ENCODE peak calls at places on chromosomes 1 and 21, in six cellular contexts. O is MG63, D is pancreas, A is GM23248, T is HFF-Myc, J is retinal pigment epithelial cell. C is an unnamed sample.

GRCh38 chr1:200869753-200870391 is 2.9 kb upstream of the GPR25 start:
- DNase-seq in O (no peak), D (no peak), A (no peak), T (no peak), J (no peak), C (no peak)

GRCh38 chr1:229947968-229948367 is 119.1 kb upstream of the GALNT2 start:
- DNase-seq in O (no peak), D (no peak), A (peak), T (no peak), J (no peak), C (no peak)

GRCh38 chr1:195550071-195550862 is 1058.0 kb downstream of the KCNT2 start:
- DNase-seq in O (no peak), D (no peak), A (no peak), T (no peak), J (no peak), C (no peak)

GRCh38 chr1:8077120-8077573 is 51.0 kb upstream of the ERRFI1 start:
- DNase-seq in O (peak), D (peak), A (peak), T (peak), J (no peak), C (peak)

GRCh38 chr1:17232759-17233661 is 15.9 kb upstream of the PADI3 start:
- DNase-seq in O (peak), D (no peak), A (peak), T (peak), J (peak), C (peak)

GRCh38 chr1:36207339-36207738 is 16.9 kb upstream of the THRAP3 start:
- DNase-seq in O (peak), D (peak), A (peak), T (no peak), J (no peak), C (no peak)

GRCh38 chr1:923131-923990 is at the start of gene SAMD11:
- DNase-seq in O (peak), D (peak), A (peak), T (no peak), J (no peak), C (no peak)

GRCh38 chr1:208527197-208527596 is 283.0 kb upstream of the PLXNA2 start:
- DNase-seq in O (no peak), D (no peak), A (no peak), T (no peak), J (no peak), C (no peak)

GRCh38 chr1:193392686-193393085 is 206.3 kb upstream of the B3GALT2 start:
- DNase-seq in O (no peak), D (no peak), A (no peak), T (no peak), J (no peak), C (no peak)

GRCh38 chr1:197235355-197235754 is 32.7 kb upstream of the CRB1 start:
- DNase-seq in O (no peak), D (no peak), A (no peak), T (no peak), J (no peak), C (no peak)

GRCh38 chr1:59316497-59317128 is 19.7 kb downstream of the FGGY start:
- DNase-seq in O (peak), D (no peak), A (peak), T (no peak), J (no peak), C (no peak)

GRCh38 chr1:151981178-151981525 is 12.5 kb downstream of the S100A10 start:
- DNase-seq in O (peak), D (no peak), A (peak), T (no peak), J (peak), C (no peak)

GRCh38 chr1:68188644-68189340 is 43.5 kb downstream of the WLS start:
- DNase-seq in O (no peak), D (no peak), A (no peak), T (no peak), J (no peak), C (no peak)

GRCh38 chr21:45451771-45452182 is 46.8 kb downstream of the COL18A1 start:
- DNase-seq in O (no peak), D (peak), A (no peak), T (no peak), J (no peak), C (no peak)

GRCh38 chr1:21667348-21668231 is 1.6 kb downstream of the RAP1GAP start:
- DNase-seq in O (no peak), D (no peak), A (no peak), T (no peak), J (no peak), C (no peak)

GRCh38 chr1:41936107-41936506 is 17.4 kb upstream of the HIVEP3 start:
- DNase-seq in O (no peak), D (no peak), A (peak), T (no peak), J (no peak), C (no peak)

GRCh38 chr1:198935371-198935921 is 296.6 kb downstream of the PTPRC start:
- DNase-seq in O (peak), D (peak), A (peak), T (peak), J (peak), C (peak)
- H3K4me3 ChIP-seq in O (peak), D (peak), A (peak), T (peak), J (peak), C (peak)

DNA sequence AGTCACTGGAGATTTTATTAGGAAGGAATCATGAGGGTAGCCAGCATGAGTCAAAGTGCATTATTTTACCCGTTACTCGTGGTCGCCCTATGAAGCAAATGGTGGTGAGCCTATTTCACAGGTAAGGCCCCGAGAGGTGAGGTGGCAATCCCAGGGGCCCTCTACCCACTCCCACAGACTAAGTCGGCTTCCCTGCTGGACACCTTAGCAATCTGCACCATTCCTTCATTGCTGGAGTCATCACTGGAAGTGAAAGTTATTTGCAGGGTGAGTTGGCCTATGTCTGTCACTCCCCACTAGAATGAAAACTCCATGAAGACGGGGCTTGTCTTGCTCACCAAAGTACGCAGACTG is 52.7 kb downstream of the TOMM20 start:
- DNase-seq in O (no peak), D (no peak), A (no peak), T (no peak), J (no peak), C (no peak)
- H3K4me3 ChIP-seq in O (no peak), D (no peak), A (peak), T (no peak), J (no peak), C (no peak)

GRCh38 chr1:11562664-11563063 is 83.7 kb downstream of the DISP3 start:
- DNase-seq in O (no peak), D (no peak), A (no peak), T (no peak), J (no peak), C (no peak)
- H3K4me3 ChIP-seq in O (no peak), D (no peak), A (no peak), T (no peak), J (no peak), C (no peak)

GRCh38 chr1:99917214-99917613 is 52.6 kb upstream of the SLC35A3 start:
- DNase-seq in O (no peak), D (no peak), A (no peak), T (no peak), J (no peak), C (no peak)

GRCh38 chr1:99919221-99919620 is 50.6 kb upstream of the SLC35A3 start:
- DNase-seq in O (no peak), D (no peak), A (no peak), T (no peak), J (no peak), C (no peak)
- H3K4me3 ChIP-seq in O (no peak), D (no peak), A (no peak), T (no peak), J (no peak), C (no peak)